ENCODE peak calls at places on chromosomes 11 and 22, in eight cellular contexts. M is HCT116, Q is SK-N-MC, F is PC-9, T is neural progenitor cell, E is mammary epithelial cell, H is MM.1S, R is K562. Y is an unnamed sample.

GRCh38 chr22:42515896-42516295 is 3.7 kb downstream of the RRP7A start:
- DNase-seq in M (no peak), Q (no peak), F (no peak), T (no peak), E (no peak), H (no peak), R (no peak), Y (no peak)

GRCh38 chr11:20038969-20039368 is 121.3 kb downstream of the DBX1 start:
- DNase-seq in M (no peak), Q (no peak), F (no peak), T (no peak), E (no peak), H (no peak), R (no peak), Y (no peak)

GRCh38 chr22:17357688-17358087 is 11.6 kb upstream of the CECR2 start:
- DNase-seq in M (no peak), Q (no peak), F (no peak), T (peak; percentile 51), E (no peak), H (no peak), R (no peak), Y (no peak)

GRCh38 chr11:27013741-27014415 is 20.0 kb downstream of the FIBIN start:
- DNase-seq in M (no peak), Q (no peak), F (no peak), T (no peak), E (peak; percentile 80), H (no peak), R (no peak), Y (peak; percentile 38)

GRCh38 chr11:4025248-4025956 is 69.2 kb upstream of the RRM1 start:
- DNase-seq in M (no peak), Q (no peak), F (no peak), T (no peak), E (peak; percentile 12), H (no peak), R (no peak), Y (peak; percentile 61)

GRCh38 chr11:128879817-128880216 is 11.3 kb upstream of the KCNJ5 start:
- DNase-seq in M (no peak), Q (no peak), F (no peak), T (no peak), E (no peak), H (no peak), R (no peak), Y (peak; percentile 26)

GRCh38 chr22:46547883-46548244 is 10.4 kb upstream of the CELSR1 start:
- DNase-seq in M (no peak), Q (no peak), F (peak; percentile 89), T (no peak), E (peak; percentile 71), H (no peak), R (no peak), Y (peak; percentile 96)

GRCh38 chr11:2151500-2152257 is 9.3 kb downstream of the INS start:
- DNase-seq in M (peak; percentile 75), Q (peak; percentile 12), F (peak; percentile 54), T (peak; percentile 94), E (peak; percentile 36), H (peak; percentile 79), R (peak; percentile 84), Y (peak; percentile 77)

GRCh38 chr22:28051787-28052356 is 132.8 kb upstream of the PITPNB start:
- DNase-seq in M (peak; percentile 29), Q (peak; percentile 24), F (no peak), T (peak; percentile 86), E (peak; percentile 25), H (no peak), R (peak; percentile 41), Y (peak; percentile 72)

GRCh38 chr22:24398409-24398808 is 29.0 kb upstream of the ADORA2A start:
- DNase-seq in M (no peak), Q (no peak), F (no peak), T (no peak), E (no peak), H (no peak), R (no peak), Y (no peak)

GRCh38 chr11:111064118-111064517 is 181.4 kb upstream of the POU2AF2 start:
- DNase-seq in M (no peak), Q (no peak), F (no peak), T (no peak), E (no peak), H (no peak), R (no peak), Y (peak; percentile 43)

GRCh38 chr22:48920776-48921241 is 906.9 kb downstream of the BRD1 start:
- DNase-seq in M (no peak), Q (no peak), F (no peak), T (no peak), E (no peak), H (no peak), R (no peak), Y (no peak)

GRCh38 chr11:64007629-64008282 is 21.5 kb downstream of the OTUB1 start:
- DNase-seq in M (peak; percentile 54), Q (no peak), F (no peak), T (peak; percentile 87), E (no peak), H (no peak), R (peak; percentile 94), Y (peak; percentile 84)
- TF ChIP-seq EZH2 in M (no peak), Q (no peak), F (no peak), T (peak; percentile 34), E (no peak), H (no peak), R (no peak), Y (no peak)

GRCh38 chr11:32437406-32438345 is 2.3 kb upstream of the WT1 start:
- DNase-seq in M (no peak), Q (no peak), F (no peak), T (peak; percentile 70), E (no peak), H (no peak), R (no peak), Y (no peak)

GRCh38 chr11:32436751-32437405 is 1.5 kb upstream of the WT1 start:
- DNase-seq in M (no peak), Q (no peak), F (no peak), T (peak; percentile 52), E (no peak), H (no peak), R (no peak), Y (no peak)

GRCh38 chr11:32435152-32435480 is 223 bp downstream of the WT1 start:
- DNase-seq in M (no peak), Q (no peak), F (no peak), T (no peak), E (no peak), H (no peak), R (peak; percentile 32), Y (no peak)

GRCh38 chr11:32435511-32435946 is at the start of gene WT1:
- DNase-seq in M (no peak), Q (no peak), F (no peak), T (peak; percentile 87), E (no peak), H (no peak), R (peak; percentile 85), Y (no peak)

GRCh38 chr11:32435947-32436750 is 810 bp upstream of the WT1 start:
- DNase-seq in M (no peak), Q (no peak), F (no peak), T (peak; percentile 47), E (no peak), H (no peak), R (no peak), Y (no peak)
- TF ChIP-seq EZH2 in M (no peak), Q (peak; percentile 84), F (no peak), T (peak; percentile 81), E (peak; percentile 79), H (no peak), R (no peak), Y (peak; percentile 80)

DNA sequence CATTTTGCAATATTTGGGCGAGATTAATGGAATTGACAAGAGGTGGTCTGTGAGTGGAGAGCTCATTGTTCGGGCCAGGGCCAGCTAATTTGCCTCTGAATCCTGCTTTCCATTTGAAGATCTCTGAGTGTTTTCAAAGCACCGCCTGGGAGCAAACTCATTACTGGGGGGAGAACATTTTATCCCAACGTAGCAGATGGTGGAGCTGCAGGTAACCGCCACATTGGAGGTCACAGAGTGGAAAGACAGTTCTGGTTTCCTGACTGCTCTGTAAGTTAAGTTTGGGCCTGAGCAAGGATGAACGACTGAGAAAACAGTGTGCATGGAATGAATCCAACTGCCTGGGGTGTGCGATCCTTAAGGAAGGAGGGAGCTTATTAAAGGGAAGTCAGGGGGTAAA is 30.5 kb downstream of the LMO2 start:
- DNase-seq in M (no peak), Q (no peak), F (no peak), T (no peak), E (no peak), H (no peak), R (no peak), Y (no peak)
- TF ChIP-seq EZH2 in M (no peak), Q (no peak), F (no peak), T (no peak), E (no peak), H (no peak), R (no peak), Y (no peak)

DNA sequence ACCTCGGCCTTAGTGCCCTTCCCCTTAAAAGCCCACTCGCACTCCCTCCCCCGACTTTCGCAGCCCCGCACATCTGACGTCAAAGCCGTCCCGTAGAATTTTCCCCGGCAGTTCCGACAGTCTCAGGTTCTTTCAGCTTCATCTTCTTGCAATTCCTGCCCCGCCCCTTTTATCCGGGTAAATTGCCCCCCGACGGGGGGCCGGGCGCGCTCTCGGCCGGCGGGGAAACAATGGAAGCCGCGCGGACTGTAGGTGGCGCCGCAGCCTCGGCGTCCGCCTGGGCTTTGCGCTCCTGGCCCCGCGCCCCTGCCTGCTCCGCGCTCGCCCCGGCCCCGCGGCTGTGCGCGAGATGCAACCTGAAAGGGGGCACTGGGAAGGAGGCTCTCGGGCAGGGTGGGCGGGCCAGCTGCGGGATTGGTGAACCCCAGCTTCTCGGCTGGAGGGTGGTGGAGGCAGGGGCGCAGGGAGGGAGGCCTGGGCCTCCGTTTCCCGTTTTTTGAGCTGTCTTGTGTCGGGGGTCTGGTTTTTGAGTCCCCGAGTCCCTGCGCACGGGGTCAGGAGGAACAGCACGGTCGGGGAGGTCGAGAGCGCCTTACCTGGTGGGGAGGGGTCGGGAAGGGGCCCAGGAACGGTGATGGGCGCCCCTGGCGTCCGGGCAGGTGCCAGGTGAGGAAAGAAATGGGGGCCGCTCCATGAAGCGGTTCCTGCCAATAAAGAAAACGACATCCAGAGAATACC is 855 bp upstream of the FGF19 start:
- DNase-seq in M (no peak), Q (no peak), F (no peak), T (peak; percentile 95), E (no peak), H (no peak), R (peak; percentile 76), Y (peak; percentile 51)
- TF ChIP-seq EZH2 in M (no peak), Q (no peak), F (no peak), T (peak; percentile 3), E (no peak), H (peak; percentile 50), R (no peak), Y (peak; percentile 79)

GRCh38 chr11:116656011-116656410 is 116.8 kb downstream of the BUD13 start:
- DNase-seq in M (no peak), Q (no peak), F (no peak), T (no peak), E (no peak), H (no peak), R (no peak), Y (no peak)

GRCh38 chr11:116661056-116661455 is 111.7 kb downstream of the BUD13 start:
- DNase-seq in M (no peak), Q (no peak), F (no peak), T (no peak), E (no peak), H (no peak), R (no peak), Y (no peak)

GRCh38 chr11:116660011-116660410 is 112.8 kb downstream of the BUD13 start:
- DNase-seq in M (no peak), Q (no peak), F (no peak), T (no peak), E (no peak), H (no peak), R (no peak), Y (no peak)

GRCh38 chr11:116658876-116659535 is 113.8 kb downstream of the BUD13 start:
- DNase-seq in M (no peak), Q (no peak), F (no peak), T (no peak), E (no peak), H (no peak), R (no peak), Y (no peak)

GRCh38 chr11:116657842-116658825 is 114.7 kb downstream of the BUD13 start:
- DNase-seq in M (no peak), Q (no peak), F (no peak), T (no peak), E (no peak), H (no peak), R (no peak), Y (peak; percentile 4)
- TF ChIP-seq EZH2 in M (no peak), Q (no peak), F (no peak), T (no peak), E (no peak), H (no peak), R (no peak), Y (no peak)

Y was measured in GM23248.